ENCODE peak calls at places on chromosomes 16 and 17, in four cellular contexts. O, V, R and I are unnamed samples. For H3K4me1, the result is how much of the 10 kb centered on the place peaks cover.

GRCh38 chr17:38747385-38748328 is 479 bp downstream of the PCGF2 start:
- DNase-seq in V (peak), R (no peak), O (peak), I (no peak)

GRCh38 chr16:64253525-64253924 is 868.3 kb downstream of the CDH11 start:
- DNase-seq in R (no peak), V (no peak), O (no peak), I (no peak)

GRCh38 chr16:29674188-29674587 is 4.8 kb upstream of the QPRT start:
- DNase-seq in O (peak), R (peak), V (peak), I (no peak)

GRCh38 chr17:62652251-62653001 is 25.0 kb downstream of the MRC2 start:
- DNase-seq in V (peak), O (peak), R (peak), I (no peak)

GRCh38 chr17:77266891-77267341 is 126.1 kb downstream of the SEC14L1 start:
- DNase-seq in O (no peak), V (no peak), R (peak), I (no peak)

GRCh38 chr17:37019117-37019744 is 70.5 kb downstream of the AATF start:
- DNase-seq in R (no peak), V (no peak), O (no peak), I (no peak)

GRCh38 chr16:10501016-10501607 is 79.3 kb downstream of the EMP2 start:
- DNase-seq in V (no peak), O (no peak), R (no peak), I (no peak)

GRCh38 chr17:64694207-64694606 is 32.1 kb upstream of the SMURF2 start:
- DNase-seq in O (peak), R (peak), V (no peak), I (peak)

GRCh38 chr16:56625943-56626654 is 518 bp downstream of the MT1E start:
- DNase-seq in R (peak), V (peak), O (peak), I (peak)

GRCh38 chr16:524274-525011 is 3.1 kb upstream of the CAPN15 start:
- DNase-seq in R (no peak), V (no peak), O (no peak), I (no peak)

GRCh38 chr17:11744696-11745095 is 146.4 kb downstream of the DNAH9 start:
- DNase-seq in O (no peak), V (no peak), R (no peak), I (no peak)

GRCh38 chr17:1786708-1787107 is 24.8 kb downstream of the SERPINF1 start:
- DNase-seq in V (no peak), R (peak), O (no peak), I (no peak)

GRCh38 chr16:64092284-64092683 is 1029.6 kb downstream of the CDH11 start:
- DNase-seq in R (peak), O (no peak), V (no peak), I (no peak)

GRCh38 chr17:43401293-43401692 is 2.5 kb downstream of the ARL4D start:
- DNase-seq in V (no peak), R (peak), O (no peak), I (peak)

GRCh38 chr16:89657442-89658220 is at the start of the genes CHMP1A and SPATA33:
- DNase-seq in O (peak), V (peak), R (peak), I (peak)
- TF ChIP-seq POLR2A in O (peak), V (no peak), R (peak), I (peak)

GRCh38 chr17:44751331-44751730 is 7.5 kb upstream of the ADAM11 start:
- DNase-seq in R (no peak), V (no peak), O (no peak), I (no peak)
- H3K4me1 ChIP-seq in R (under half), V (under half), O (under half), I (under half)

GRCh38 chr17:31696703-31697325 is 162.2 kb downstream of the COPRS start:
- DNase-seq in V (no peak), R (no peak), O (no peak), I (no peak)
- H3K4me3 ChIP-seq in V (no peak), R (no peak), O (no peak), I (no peak)

DNA sequence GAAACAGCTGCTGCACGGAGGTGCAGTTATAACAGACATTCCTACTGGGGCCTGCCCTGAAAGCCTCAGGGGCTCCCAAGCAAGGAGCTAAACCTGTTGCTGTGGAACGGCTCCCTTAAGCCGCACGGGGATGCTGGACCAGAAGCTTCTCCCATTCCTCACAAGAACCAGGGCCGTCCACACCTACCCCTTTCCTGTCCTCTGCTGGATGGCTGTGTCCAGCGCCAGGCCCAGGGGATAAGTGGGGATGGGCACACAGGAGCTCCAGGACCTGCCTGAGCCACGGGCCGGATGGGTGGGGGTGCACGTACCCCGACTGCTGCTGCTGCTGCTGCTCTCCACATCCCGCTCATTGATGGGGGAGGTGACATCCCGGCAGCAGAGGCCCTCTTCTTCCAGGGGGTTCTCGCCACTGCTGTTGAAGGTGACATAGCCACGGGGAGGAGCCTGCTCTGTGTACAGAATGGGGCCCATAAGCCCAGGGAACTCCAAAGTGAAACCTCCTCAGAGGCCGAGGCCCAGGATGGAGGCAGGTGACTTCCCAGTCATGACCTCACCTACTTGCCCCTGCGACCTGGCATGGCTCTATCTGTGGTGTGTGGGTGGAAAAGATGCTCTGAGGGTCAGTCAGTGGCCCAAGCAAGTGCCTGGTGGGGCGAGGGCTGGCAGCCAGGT is 8.6 kb downstream of the NUDT16L1 start:
- DNase-seq in O (no peak), R (no peak), V (no peak), I (no peak)
- TF ChIP-seq POLR2A in O (no peak), R (no peak), V (no peak), I (no peak)

DNA sequence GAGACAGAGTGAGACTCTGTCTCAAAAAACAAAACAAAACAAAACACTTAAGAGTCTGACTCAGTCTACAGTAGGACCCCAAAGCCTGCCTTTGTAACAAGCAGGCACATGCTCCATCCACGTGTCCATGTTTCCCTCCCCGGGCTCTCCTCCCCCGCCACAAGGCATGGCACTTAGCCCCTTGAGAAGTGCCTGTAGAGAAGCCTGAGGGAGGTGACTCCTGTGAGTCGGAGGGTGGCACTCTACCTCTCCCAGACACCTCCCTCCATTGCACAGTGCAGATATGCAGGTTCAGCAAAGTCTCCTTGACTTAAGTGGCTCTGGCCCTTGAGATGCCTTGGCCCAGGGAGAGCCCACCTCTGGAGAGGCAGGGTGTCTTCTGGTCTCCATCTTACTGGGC is 6.8 kb downstream of the FHOD1 start:
- DNase-seq in V (no peak), R (peak), O (no peak), I (no peak)
- H3K4me1 ChIP-seq in V (under half), R (under half), O (under half), I (half or more)

GRCh38 chr17:28741358-28742349 is 2.2 kb upstream of the TRAF4 start:
- DNase-seq in O (peak), V (no peak), R (no peak), I (no peak)
- H3K4me3 ChIP-seq in O (no peak), V (no peak), R (no peak), I (no peak)

GRCh38 chr16:78004501-78004900 is 17.8 kb upstream of the CLEC3A start:
- DNase-seq in R (no peak), O (no peak), V (no peak), I (no peak)

GRCh38 chr16:78007121-78007520 is 15.2 kb upstream of the CLEC3A start:
- DNase-seq in V (no peak), R (no peak), O (no peak), I (no peak)

GRCh38 chr16:78002915-78003538 is 19.3 kb upstream of the CLEC3A start:
- DNase-seq in O (peak), V (peak), R (peak), I (peak)

GRCh38 chr16:78005881-78006280 is 16.5 kb upstream of the CLEC3A start:
- DNase-seq in V (no peak), O (no peak), R (no peak), I (no peak)
- TF ChIP-seq POLR2A in V (no peak), O (no peak), R (no peak), I (no peak)

GRCh38 chr16:67530013-67530939 is 1.6 kb downstream of the RIPOR1 start:
- DNase-seq in V (peak), O (peak), R (peak), I (peak)
- H3K4me1 ChIP-seq in V (under half), O (under half), R (under half), I (under half)

GRCh38 chr17:4934173-4934979 is 2.3 kb downstream of the GP1BA start:
- DNase-seq in O (peak), R (peak), V (no peak), I (no peak)

GRCh38 chr17:4933646-4934045 is 1.6 kb downstream of the GP1BA start:
- DNase-seq in V (no peak), O (no peak), R (no peak), I (no peak)

GRCh38 chr17:4936436-4936835 is 3.4 kb downstream of the SLC25A11 start:
- DNase-seq in R (no peak), V (no peak), O (no peak), I (peak)

GRCh38 chr17:4937553-4937952 is 2.3 kb downstream of the SLC25A11 start:
- DNase-seq in V (no peak), R (no peak), O (no peak), I (no peak)

GRCh38 chr17:4935650-4936049 is 3.6 kb downstream of the GP1BA start:
- DNase-seq in V (no peak), O (no peak), R (no peak), I (no peak)
- H3K4me3 ChIP-seq in V (no peak), O (no peak), R (no peak), I (no peak)

GRCh38 chr16:82672676-82673075 is 45.9 kb downstream of the CDH13 start:
- DNase-seq in V (no peak), O (no peak), R (peak), I (no peak)

GRCh38 chr16:82671743-82672142 is 45.0 kb downstream of the CDH13 start:
- DNase-seq in V (no peak), R (no peak), O (peak), I (no peak)

GRCh38 chr16:82675300-82675699 is 48.5 kb downstream of the CDH13 start:
- DNase-seq in V (no peak), O (no peak), R (peak), I (no peak)
- TF ChIP-seq POLR2A in V (no peak), O (no peak), R (no peak), I (no peak)